ENCODE peak calls at places on chromosomes 5 and 9, in ten cellular contexts. X is activated gamma-delta T cell treated with Interleukin-2 at 50 U/mL for 16 hours; Y is hepatocyte; G is stimulated activated CD8-positive, alpha-beta memory T cell treated with anti-CD3 and anti-CD28 coated beads, Interleukin-2, amount 100 ng/mL, for 48 hours; S is substantia nigra; R is choroid plexus epithelial cell; L is effector memory CD4-positive, alpha-beta T cell; D is fibroblast of gingiva; U is ureter; P is posterior cingulate gyrus. K is an unnamed sample.

GRCh38 chr9:96599298-96599697 is 20.3 kb downstream of the CDC14B start:
- DNase-seq in P (no peak), X (no peak), G (no peak), D (peak; percentile 71), R (peak; percentile 72), L (no peak), S (no peak), U (no peak), Y (no peak), K (no peak)

GRCh38 chr9:90873422-90873821 is 71.8 kb downstream of the SYK start:
- DNase-seq in D (no peak), X (no peak), Y (no peak), S (no peak), G (no peak), P (no peak), R (no peak), L (no peak), U (no peak), K (no peak)

GRCh38 chr9:137466041-137466799 is 7.1 kb upstream of the NSMF start:
- DNase-seq in L (no peak), R (no peak), U (no peak), D (no peak), X (no peak), S (no peak), G (no peak), P (no peak), Y (no peak), K (no peak)

GRCh38 chr9:127974769-127975261 is 6.0 kb downstream of the EEIG1 start:
- DNase-seq in P (peak; percentile 20), R (no peak), S (no peak), U (no peak), L (no peak), G (no peak), D (peak; percentile 63), Y (no peak), X (no peak), K (no peak)

GRCh38 chr5:172671091-172671490 is 30.0 kb downstream of the NEURL1B start:
- DNase-seq in P (no peak), X (no peak), G (no peak), Y (no peak), S (no peak), D (no peak), R (no peak), U (no peak), L (no peak), K (no peak)

GRCh38 chr5:6732634-6733410 is 19.6 kb downstream of the TENT4A start:
- DNase-seq in P (no peak), X (no peak), D (peak; percentile 70), R (peak; percentile 64), G (no peak), S (no peak), U (no peak), L (no peak), Y (no peak), K (peak; percentile 39)

GRCh38 chr5:80917596-80917995 is 42.6 kb upstream of the RASGRF2 start:
- DNase-seq in L (no peak), G (no peak), R (no peak), S (no peak), X (no peak), U (no peak), D (no peak), Y (no peak), P (no peak), K (no peak)

GRCh38 chr5:26692952-26693351 is 345.4 kb downstream of the CDH9 start:
- DNase-seq in S (no peak), R (no peak), L (no peak), Y (no peak), D (no peak), G (no peak), X (no peak), P (no peak), U (no peak), K (no peak)

GRCh38 chr5:92444888-92445287 is 1061.8 kb upstream of the ARRDC3 start:
- DNase-seq in S (no peak), G (no peak), R (no peak), D (no peak), P (no peak), L (no peak), Y (no peak), U (no peak), X (no peak), K (no peak)

GRCh38 chr5:95216136-95216955 is 68.5 kb downstream of the MCTP1 start:
- DNase-seq in D (no peak), S (no peak), G (no peak), X (no peak), R (peak; percentile 5), P (no peak), Y (no peak), L (no peak), U (no peak), K (no peak)

GRCh38 chr5:111495159-111495558 is 17.2 kb downstream of the STARD4 start:
- DNase-seq in D (no peak), R (no peak), S (no peak), X (no peak), G (no peak), L (no peak), P (no peak), Y (no peak), U (no peak), K (no peak)

GRCh38 chr5:94793113-94793815 is 174.8 kb downstream of the SLF1 start:
- DNase-seq in P (no peak), Y (no peak), D (peak; percentile 3), G (no peak), U (no peak), R (peak; percentile 92), S (no peak), X (no peak), L (no peak), K (no peak)

GRCh38 chr9:14831661-14832060 is 78.6 kb downstream of the FREM1 start:
- DNase-seq in S (no peak), R (no peak), L (no peak), D (no peak), Y (no peak), P (no peak), U (no peak), X (no peak), G (no peak), K (no peak)

GRCh38 chr5:146111409-146111808 is 6.0 kb upstream of the PLAC8L1 start:
- DNase-seq in U (no peak), L (no peak), R (no peak), G (no peak), Y (no peak), X (no peak), D (no peak), S (no peak), P (no peak), K (no peak)

GRCh38 chr9:134247918-134248631 is 78.2 kb upstream of the RXRA start:
- DNase-seq in L (no peak), Y (no peak), R (no peak), U (no peak), P (no peak), G (no peak), S (no peak), D (no peak), X (no peak), K (no peak)

GRCh38 chr9:38482918-38483592 is 58.8 kb upstream of the IGFBPL1 start:
- DNase-seq in D (no peak), Y (peak; percentile 25), S (no peak), G (no peak), X (no peak), L (no peak), R (peak; percentile 26), P (no peak), U (no peak), K (no peak)

GRCh38 chr9:95770653-95771131 is 104.8 kb upstream of the ERCC6L2 start:
- DNase-seq in U (no peak), L (no peak), D (no peak), S (no peak), P (no peak), X (no peak), Y (peak; percentile 30), G (no peak), R (no peak), K (no peak)

GRCh38 chr9:61673664-61674381 is 484.0 kb downstream of the SPATA31A7 start:
- DNase-seq in G (no peak), L (no peak), Y (no peak), P (no peak), D (no peak), U (no peak), S (no peak), R (no peak), X (no peak), K (no peak)

K was measured in omental fat pad.